ENCODE peak calls at places on chromosomes 11 and 22, in six cellular contexts. I is CD8-positive, alpha-beta memory T cell; U is NCI-H2171 treated with DMSO at 0.1 percent for 48 hours; Z is body of pancreas; J is psoas muscle; T is ecto neural progenitor cell. M is an unnamed sample.

GRCh38 chr11:74020537-74020936 is 11.7 kb upstream of the UCP3 start:
- DNase-seq in I (no peak), U (no peak), Z (no peak), J (no peak), T (no peak), M (no peak)

GRCh38 chr11:68306636-68307035 is 5.8 kb upstream of the LRP5 start:
- DNase-seq in I (no peak), U (no peak), Z (no peak), J (no peak), T (no peak), M (no peak)

GRCh38 chr22:20244744-20245576 is 23.2 kb downstream of the RTN4R start:
- DNase-seq in I (peak; percentile 32), U (peak; percentile 6), Z (no peak), J (no peak), T (no peak), M (peak; percentile 19)

GRCh38 chr22:32103648-32104326 is 55.3 kb downstream of the C22orf42 start:
- DNase-seq in I (no peak), U (peak; percentile 57), Z (no peak), J (no peak), T (no peak), M (no peak)

GRCh38 chr11:44066732-44067131 is 662 bp downstream of the ACCS start:
- DNase-seq in I (no peak), U (no peak), Z (peak; percentile 27), J (no peak), T (no peak), M (no peak)

GRCh38 chr22:49962751-49963646 is 2.4 kb downstream of the PIM3 start:
- DNase-seq in I (no peak), U (no peak), Z (peak; percentile 31), J (peak; percentile 50), T (peak; percentile 52), M (no peak)

GRCh38 chr22:19522190-19522880 is 1.9 kb downstream of the CLDN5 start:
- DNase-seq in I (no peak), U (peak; percentile 86), Z (no peak), J (no peak), T (peak; percentile 46), M (no peak)

GRCh38 chr22:45317551-45318167 is 7.9 kb downstream of the FAM118A start:
- DNase-seq in I (no peak), U (peak; percentile 69), Z (no peak), J (peak; percentile 60), T (peak; percentile 56), M (no peak)

GRCh38 chr22:47056361-47056760 is 293.9 kb downstream of the TBC1D22A start:
- DNase-seq in I (no peak), U (no peak), Z (no peak), J (no peak), T (no peak), M (no peak)

GRCh38 chr22:29079218-29079901 is 6.5 kb downstream of the KREMEN1 start:
- DNase-seq in I (no peak), U (peak; percentile 85), Z (no peak), J (no peak), T (no peak), M (no peak)

GRCh38 chr11:80162387-80162786 is 721.6 kb upstream of the TENM4 start:
- DNase-seq in I (no peak), U (no peak), Z (no peak), J (no peak), T (no peak), M (no peak)

GRCh38 chr22:29621761-29622526 is 18.5 kb downstream of the NF2 start:
- DNase-seq in I (no peak), U (peak; percentile 48), Z (peak; percentile 27), J (no peak), T (no peak), M (no peak)

GRCh38 chr11:32935462-32936029 is 42.9 kb downstream of the QSER1 start:
- DNase-seq in I (no peak), U (no peak), Z (no peak), J (no peak), T (no peak), M (no peak)

GRCh38 chr22:36391648-36392047 is 3.9 kb upstream of the MYH9 start:
- DNase-seq in I (no peak), U (no peak), Z (no peak), J (no peak), T (no peak), M (no peak)

GRCh38 chr22:31829505-31829904 is 75.7 kb downstream of the DEPDC5 start:
- DNase-seq in I (no peak), U (peak; percentile 89), Z (peak; percentile 17), J (peak; percentile 21), T (no peak), M (no peak)

GRCh38 chr11:19769820-19770219 is 57.2 kb downstream of the NAV2 start:
- DNase-seq in I (no peak), U (no peak), Z (no peak), J (no peak), T (no peak), M (no peak)

GRCh38 chr11:128757235-128757711 is 63.4 kb downstream of the FLI1 start:
- DNase-seq in I (peak; percentile 54), U (no peak), Z (peak; percentile 60), J (no peak), T (no peak), M (peak; percentile 48)

GRCh38 chr11:68020575-68020974 is 9.9 kb upstream of the NDUFS8 start:
- DNase-seq in I (no peak), U (no peak), Z (no peak), J (no peak), T (peak; percentile 61), M (no peak)

GRCh38 chr22:48535868-48536690 is 1291.6 kb downstream of the BRD1 start:
- DNase-seq in I (no peak), U (peak; percentile 48), Z (no peak), J (no peak), T (no peak), M (no peak)

GRCh38 chr11:15291885-15292284 is 177.2 kb downstream of the INSC start:
- DNase-seq in I (no peak), U (no peak), Z (peak; percentile 57), J (no peak), T (no peak), M (no peak)

GRCh38 chr11:100632970-100633452 is 54.1 kb upstream of the ARHGAP42 start:
- DNase-seq in I (no peak), U (peak; percentile 11), Z (peak; percentile 49), J (peak; percentile 29), T (no peak), M (no peak)

GRCh38 chr11:75174781-75175370 is 24.0 kb downstream of the SLCO2B1 start:
- DNase-seq in I (no peak), U (no peak), Z (peak; percentile 74), J (no peak), T (no peak), M (no peak)

GRCh38 chr22:28911777-28912669 is 28.7 kb downstream of the ZNRF3 start:
- DNase-seq in I (no peak), U (no peak), Z (no peak), J (no peak), T (no peak), M (no peak)

GRCh38 chr22:17536269-17536668 is 27.0 kb upstream of the SLC25A18 start:
- DNase-seq in I (no peak), U (peak; percentile 60), Z (no peak), J (no peak), T (no peak), M (no peak)